ENCODE peak calls at places on chromosomes 2 and 18, in five cellular contexts. B is progenitor cell of endocrine pancreas, P is H9, T is BJ, Y is Calu3. C is an unnamed sample.

GRCh38 chr18:49520661-49521145 is 33.7 kb upstream of the C18orf32 start:
- DNase-seq in B (no peak), P (no peak), Y (no peak), T (no peak), C (no peak)

GRCh38 chr2:240564571-240565266 is 3.6 kb upstream of the RNPEPL1 start:
- DNase-seq in T (no peak), P (peak; percentile 16), Y (peak; percentile 50), B (no peak), C (peak; percentile 14)

GRCh38 chr2:189116059-189116458 is 63.5 kb downstream of the COL5A2 start:
- DNase-seq in P (peak; percentile 27), T (no peak), B (no peak), Y (no peak), C (no peak)

GRCh38 chr2:238247002-238247822 is 7.4 kb upstream of the HES6 start:
- DNase-seq in P (no peak), T (no peak), Y (no peak), B (no peak), C (no peak)

GRCh38 chr2:15472133-15472532 is 89.0 kb downstream of the NBAS start:
- DNase-seq in Y (no peak), T (no peak), B (no peak), P (no peak), C (no peak)

GRCh38 chr2:221833972-221834371 is 261.9 kb upstream of the EPHA4 start:
- DNase-seq in B (no peak), P (no peak), Y (no peak), T (no peak), C (no peak)

GRCh38 chr2:45729753-45730512 is 78.5 kb downstream of the PRKCE start:
- DNase-seq in T (no peak), P (no peak), Y (peak; percentile 14), B (no peak), C (no peak)

GRCh38 chr18:22503803-22504202 is 86.1 kb upstream of the CTAGE1 start:
- DNase-seq in Y (no peak), P (no peak), B (no peak), T (peak; percentile 94), C (peak; percentile 71)

GRCh38 chr18:45567123-45567522 is 48.2 kb upstream of the SLC14A2 start:
- DNase-seq in B (no peak), P (peak; percentile 38), Y (no peak), T (no peak), C (no peak)

GRCh38 chr2:95799490-95799889 is 192.1 kb downstream of the ANKRD36C start:
- DNase-seq in B (no peak), Y (no peak), T (no peak), P (no peak), C (no peak)

GRCh38 chr2:46151582-46151981 is 145.6 kb upstream of the EPAS1 start:
- DNase-seq in Y (peak; percentile 17), P (no peak), B (no peak), T (no peak), C (no peak)

GRCh38 chr18:8084160-8084559 is 517.0 kb downstream of the PTPRM start:
- DNase-seq in B (no peak), P (peak; percentile 82), T (no peak), Y (peak; percentile 22), C (peak; percentile 45)

GRCh38 chr2:215736653-215737290 is 276.6 kb downstream of the MREG start:
- DNase-seq in T (peak; percentile 28), P (peak; percentile 34), B (no peak), Y (no peak), C (peak; percentile 44)

GRCh38 chr2:46142546-46143329 is 154.5 kb upstream of the EPAS1 start:
- DNase-seq in T (no peak), B (no peak), P (no peak), Y (peak; percentile 59), C (no peak)

GRCh38 chr2:158378926-158379325 is 77.6 kb downstream of the CCDC148 start:
- DNase-seq in T (peak; percentile 75), B (no peak), Y (no peak), P (no peak), C (no peak)

GRCh38 chr2:86066007-86066578 is 39.6 kb downstream of the POLR1A start:
- DNase-seq in T (no peak), P (peak; percentile 7), Y (no peak), B (no peak), C (no peak)

GRCh38 chr2:2320486-2321249 is 10.4 kb downstream of the MYT1L start:
- DNase-seq in Y (no peak), T (no peak), P (no peak), B (no peak), C (no peak)

DNA sequence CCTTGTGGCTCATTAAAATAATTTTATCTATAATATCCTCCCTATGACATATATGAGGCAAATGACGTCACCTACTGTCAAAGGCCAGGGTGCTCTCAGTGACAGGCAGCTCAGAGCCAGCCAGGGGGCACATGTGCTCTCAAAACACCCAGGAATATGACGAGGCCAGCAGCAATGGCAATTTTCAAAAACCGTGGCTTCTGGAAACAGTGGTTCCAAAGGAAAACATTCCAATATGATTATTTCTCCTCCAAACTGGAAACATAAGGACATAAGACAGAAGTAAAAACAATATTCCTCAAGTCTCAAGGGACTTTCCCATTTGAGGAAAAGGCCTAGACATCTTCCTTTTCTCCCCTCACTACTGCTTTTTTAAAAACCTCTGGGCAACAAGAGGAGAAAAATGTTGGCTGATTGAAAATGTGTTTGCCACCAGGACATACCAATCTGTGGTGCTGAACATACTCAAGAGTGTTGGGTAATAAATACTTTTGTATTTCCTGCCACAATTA is 40.8 kb downstream of the RNF152 start:
- DNase-seq in Y (no peak), T (no peak), B (no peak), P (no peak), C (peak; percentile 33)
- TF ChIP-seq CTCF in Y (no peak), T (no peak), B (no peak), P (no peak), C (peak; percentile 22)

DNA sequence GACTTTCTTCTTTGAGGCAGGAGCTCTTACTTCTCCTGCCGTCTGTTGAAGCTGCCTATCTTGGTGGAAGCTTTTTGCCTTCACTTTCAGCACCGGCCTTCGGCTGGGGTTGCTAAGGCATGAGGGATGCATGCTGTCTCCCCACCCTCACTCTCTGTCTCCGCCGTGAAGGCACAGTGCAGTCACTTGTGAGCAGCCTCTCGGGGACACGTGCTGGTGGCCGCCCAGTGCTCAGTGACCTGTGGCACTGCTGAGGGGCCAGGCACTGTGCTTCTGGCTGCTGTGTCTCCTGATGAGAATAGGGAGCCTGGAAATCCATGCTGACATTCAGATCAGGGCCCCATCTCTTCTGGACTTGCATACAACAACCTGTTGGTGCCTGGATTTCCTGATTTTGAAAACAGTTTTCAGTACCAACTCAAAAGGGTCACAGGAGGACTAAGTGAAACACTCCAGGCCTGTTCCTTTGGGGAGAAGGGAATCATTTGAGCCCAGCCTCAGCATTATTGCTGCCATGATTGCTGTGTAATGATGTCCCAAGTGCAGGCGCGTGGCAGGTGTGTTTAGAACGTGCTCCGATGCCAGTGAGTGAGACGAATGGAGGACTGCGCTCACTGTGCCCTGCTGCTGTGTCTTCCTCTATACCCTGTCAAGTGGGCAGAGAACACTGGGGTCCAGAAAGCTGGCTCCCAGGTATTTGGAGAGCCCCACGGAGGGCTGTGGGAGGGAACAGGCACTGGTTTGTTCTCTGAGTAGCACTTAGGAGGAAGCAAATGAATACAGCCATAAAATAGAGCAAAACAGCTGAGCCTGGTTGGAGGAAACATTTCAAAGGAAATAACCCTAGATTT is 218.1 kb downstream of the SEPTIN10 start:
- DNase-seq in P (no peak), Y (no peak), T (no peak), B (no peak), C (no peak)
- TF ChIP-seq CTCF in P (no peak), Y (no peak), T (no peak), B (no peak), C (no peak)

DNA sequence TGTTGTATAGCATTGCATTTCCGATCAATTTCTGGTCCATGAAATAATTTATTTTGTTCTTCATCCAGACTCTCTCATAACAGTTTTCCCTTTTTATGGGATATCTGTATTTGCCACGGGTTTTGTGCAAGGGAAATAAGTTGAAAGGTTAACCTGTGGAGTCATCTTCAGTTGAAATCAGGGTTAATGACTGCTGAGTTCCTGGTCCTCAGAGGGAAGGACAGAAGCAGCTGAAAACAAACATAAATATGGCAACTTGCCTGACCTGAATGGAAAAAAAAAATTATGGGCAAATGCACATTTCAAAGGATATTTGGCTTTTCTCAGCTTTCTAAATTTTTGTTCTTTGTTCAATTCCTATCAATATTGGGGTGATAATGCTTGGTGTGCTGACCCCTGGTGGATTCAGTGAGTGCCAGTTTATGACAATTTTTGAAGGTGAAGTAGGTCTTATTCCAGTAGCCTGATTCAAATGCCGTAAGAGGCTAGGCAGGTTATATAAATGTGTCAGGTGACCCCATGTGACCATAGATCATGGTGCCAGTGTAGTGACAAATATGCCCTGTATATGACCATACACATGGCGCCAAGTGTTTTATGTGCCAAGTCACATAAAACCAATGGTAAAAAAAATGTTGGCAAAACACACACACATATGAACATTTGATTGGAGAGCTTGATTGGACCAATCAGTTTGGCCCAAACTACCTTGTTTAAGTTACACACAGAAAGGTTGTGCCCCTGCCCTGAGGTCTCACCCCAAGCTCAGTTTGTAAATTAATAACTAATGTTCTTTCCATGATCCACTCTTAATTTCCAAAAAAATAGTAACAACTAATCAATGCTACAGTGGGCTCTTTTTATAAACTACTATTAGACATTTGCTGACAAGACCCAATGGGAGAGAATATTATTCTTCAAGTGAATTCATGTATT is 47.6 kb upstream of the FAM124B start:
- DNase-seq in Y (peak; percentile 28), T (no peak), B (no peak), P (no peak), C (no peak)
- TF ChIP-seq CTCF in Y (peak; percentile 62), T (peak; percentile 69), B (peak; percentile 58), P (peak; percentile 73), C (peak; percentile 84)

GRCh38 chr2:69767034-69767433 is 25.1 kb downstream of the ANXA4 start:
- DNase-seq in B (no peak), P (no peak), Y (no peak), T (peak; percentile 75), C (peak; percentile 81)
- TF ChIP-seq CTCF in B (no peak), P (no peak), Y (no peak), T (peak; percentile 43), C (peak; percentile 48)

C was measured in HFFc6.